ENCODE peak calls at places on chromosomes 2 and 18, in five cellular contexts. Y is OCI-LY7, U is lower lobe of right lung, O is thoracic aorta, H is A549. C is an unnamed sample. For H3K4me1, the result is how much of the 10 kb centered on the place peaks cover.

GRCh38 chr2:121611730-121612705 is 37.2 kb downstream of the CLASP1 start:
- DNase-seq in O (no peak), U (no peak), H (no peak), Y (no peak), C (no peak)

GRCh38 chr2:37615808-37616673 is 55.4 kb downstream of the CDC42EP3 start:
- DNase-seq in O (no peak), U (peak), H (no peak), Y (peak), C (peak)

GRCh38 chr2:36445191-36445590 is 89.6 kb downstream of the CRIM1 start:
- DNase-seq in H (no peak), O (no peak), U (no peak), Y (no peak), C (no peak)

GRCh38 chr2:66173635-66174034 is 261.3 kb upstream of the MEIS1 start:
- DNase-seq in H (no peak), O (no peak), Y (no peak), U (no peak), C (no peak)

GRCh38 chr2:24454258-24454657 is 36.8 kb upstream of the NCOA1 start:
- DNase-seq in Y (no peak), U (no peak), H (no peak), O (no peak), C (no peak)

GRCh38 chr2:54457326-54458023 is 1.3 kb downstream of the SPTBN1 start:
- DNase-seq in H (peak), U (peak), Y (peak), O (no peak), C (peak)

GRCh38 chr2:151162185-151162584 is 99.5 kb downstream of the RBM43 start:
- DNase-seq in O (no peak), Y (no peak), H (no peak), U (no peak), C (no peak)

GRCh38 chr18:31505161-31505560 is 7.2 kb downstream of the DSG2 start:
- DNase-seq in Y (no peak), U (no peak), H (no peak), O (no peak), C (no peak)

GRCh38 chr2:100577777-100578176 is 15.0 kb downstream of the PDCL3 start:
- DNase-seq in O (no peak), Y (no peak), U (no peak), H (no peak), C (no peak)

GRCh38 chr2:128374001-128374710 is 55.5 kb upstream of the HS6ST1 start:
- DNase-seq in O (no peak), Y (no peak), U (peak), H (no peak), C (peak)

GRCh38 chr2:12326449-12327190 is 390.1 kb upstream of the TRIB2 start:
- DNase-seq in H (no peak), U (no peak), Y (peak), O (no peak), C (no peak)

GRCh38 chr2:218781691-218782528 is at the start of gene CYP27A1:
- DNase-seq in H (no peak), U (peak), O (no peak), Y (no peak), C (peak)

GRCh38 chr2:158184556-158185343 is 83.1 kb downstream of the UPP2 start:
- DNase-seq in Y (no peak), U (no peak), O (no peak), H (no peak), C (no peak)

DNA sequence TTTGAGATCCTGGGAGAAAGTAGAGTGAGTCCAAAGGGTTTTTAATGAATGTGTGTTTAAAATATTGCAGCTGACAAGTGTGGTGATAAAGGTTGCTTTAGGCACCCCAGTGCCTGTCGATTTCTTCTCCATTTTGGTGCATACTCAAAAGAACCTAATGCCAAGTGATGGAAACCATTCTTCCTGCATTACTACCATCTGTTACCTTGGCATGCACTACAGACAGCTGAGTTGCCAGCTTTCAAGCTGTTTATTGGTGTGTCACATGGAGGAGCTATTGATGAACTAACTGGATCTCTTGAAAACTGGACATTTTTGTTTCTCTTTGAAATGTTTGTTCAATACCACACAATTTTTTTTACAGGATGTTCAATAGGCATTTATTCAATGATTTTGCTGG is 350.0 kb downstream of the AKAIN1 start:
- DNase-seq in O (no peak), U (no peak), H (no peak), Y (no peak), C (no peak)
- H3K4me1 ChIP-seq in O (under half), U (under half), H (under half), Y (under half), C (under half)

DNA sequence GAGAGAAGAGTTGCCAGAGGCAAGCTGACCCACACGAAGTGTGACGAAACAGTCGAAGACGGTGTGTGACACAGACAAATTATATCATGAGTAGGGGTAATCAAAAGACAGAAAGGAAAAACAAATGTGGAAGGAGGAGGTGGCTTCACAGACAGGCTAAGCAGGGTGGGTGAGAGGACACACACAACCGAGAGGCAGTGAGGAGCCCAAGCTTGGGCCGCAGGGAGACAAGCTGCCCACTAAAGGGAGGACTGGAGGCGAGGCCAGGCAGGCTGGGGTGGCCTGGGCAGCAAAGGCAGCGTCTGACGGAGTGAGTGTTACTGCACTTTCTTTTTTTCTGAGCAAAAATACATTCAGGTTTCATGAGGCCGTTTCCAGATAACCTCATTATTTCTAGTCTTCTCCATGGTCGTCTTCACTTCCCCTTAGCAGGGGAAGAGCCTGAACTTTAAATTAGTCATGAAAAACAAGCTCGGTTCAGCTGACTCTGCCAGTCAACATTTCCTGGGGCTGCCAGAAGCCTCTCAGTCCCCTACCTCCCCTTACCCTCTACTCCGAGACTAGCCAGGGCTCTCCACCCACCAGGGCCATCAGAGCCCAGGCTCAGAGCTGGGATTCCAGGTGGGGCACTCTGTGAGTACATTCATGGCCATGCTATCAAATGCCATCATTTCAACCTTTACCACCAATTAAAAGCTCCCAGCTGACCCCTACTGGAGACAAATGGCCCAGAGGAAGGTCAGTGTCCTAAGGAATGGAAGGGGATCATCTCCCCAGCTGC is 13.8 kb upstream of the ZFP36L2 start:
- DNase-seq in U (no peak), O (no peak), H (peak), Y (peak), C (no peak)
- TF ChIP-seq CTCF in U (no peak), O (no peak), H (no peak), Y (no peak), C (no peak)

DNA sequence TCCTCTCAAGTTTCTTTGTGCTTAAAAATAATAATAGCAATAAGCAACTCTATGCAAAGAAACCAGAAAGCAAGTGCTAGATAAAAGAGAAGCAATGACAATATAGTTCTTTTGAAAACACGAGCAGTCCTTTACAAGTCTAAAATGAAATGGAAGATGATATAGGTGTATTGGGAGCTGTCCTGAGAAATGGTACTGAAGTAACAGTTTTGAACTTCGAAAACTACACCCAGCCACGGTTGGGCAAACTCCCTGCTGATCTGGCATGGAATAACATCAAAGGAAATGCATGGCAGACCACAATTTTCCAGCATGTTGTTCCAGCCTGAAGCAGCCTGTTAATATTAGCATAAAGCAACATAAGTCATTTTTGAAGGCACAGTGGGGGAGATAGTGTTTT is 596.2 kb upstream of the KLHL29 start:
- DNase-seq in Y (no peak), H (no peak), O (no peak), U (no peak), C (no peak)
- H3K4me1 ChIP-seq in Y (under half), H (under half), O (under half), U (under half), C (under half)

DNA sequence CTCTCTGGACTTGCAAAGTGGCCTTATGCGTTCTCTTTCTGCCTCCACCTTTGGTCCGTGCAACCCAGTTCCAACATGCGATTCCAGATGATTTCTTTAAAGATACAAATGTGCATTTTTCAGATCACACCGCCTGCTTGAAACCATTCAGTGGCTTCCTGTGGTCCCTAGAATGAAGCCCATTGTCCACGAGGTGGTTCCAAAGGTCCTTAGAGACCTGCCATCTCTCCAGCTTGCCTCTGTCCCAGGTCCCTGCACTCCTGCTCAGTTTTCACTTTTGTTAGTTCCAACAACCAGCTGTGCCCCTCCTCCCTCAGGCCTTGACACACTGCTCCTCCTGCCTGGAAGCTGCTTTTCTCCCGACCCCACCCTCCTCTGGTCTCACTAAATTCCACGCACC is 3.6 kb upstream of the INO80C start:
- DNase-seq in Y (no peak), O (no peak), U (no peak), H (no peak), C (no peak)
- TF ChIP-seq CTCF in Y (no peak), O (no peak), U (no peak), H (no peak), C (no peak)

GRCh38 chr18:74265546-74266098 is 26.1 kb downstream of the CYB5A start:
- DNase-seq in Y (no peak), O (no peak), U (no peak), H (no peak), C (no peak)

GRCh38 chr18:74268933-74269620 is 22.7 kb downstream of the CYB5A start:
- DNase-seq in U (no peak), O (no peak), Y (no peak), H (no peak), C (no peak)

GRCh38 chr18:74271656-74272055 is 20.1 kb downstream of the CYB5A start:
- DNase-seq in U (no peak), H (no peak), O (no peak), Y (no peak), C (no peak)

GRCh38 chr18:74266161-74266560 is 25.6 kb downstream of the CYB5A start:
- DNase-seq in U (no peak), Y (no peak), H (no peak), O (no peak), C (no peak)

GRCh38 chr18:74268175-74268574 is 23.6 kb downstream of the CYB5A start:
- DNase-seq in Y (no peak), O (no peak), U (no peak), H (no peak), C (no peak)
- H3K4me1 ChIP-seq in Y (under half), O (under half), U (under half), H (under half), C (under half)

GRCh38 chr18:3848316-3848715 is 398.3 kb downstream of the TGIF1 start:
- DNase-seq in H (no peak), U (no peak), O (no peak), Y (no peak), C (no peak)

GRCh38 chr18:3855961-3856360 is 406.0 kb downstream of the TGIF1 start:
- DNase-seq in H (no peak), U (no peak), O (no peak), Y (no peak), C (no peak)

GRCh38 chr18:3857544-3857943 is 407.6 kb downstream of the TGIF1 start:
- DNase-seq in O (no peak), Y (no peak), H (no peak), U (no peak), C (no peak)

GRCh38 chr18:3851159-3851558 is 401.2 kb downstream of the TGIF1 start:
- DNase-seq in Y (no peak), U (no peak), O (no peak), H (no peak), C (no peak)

DNA sequence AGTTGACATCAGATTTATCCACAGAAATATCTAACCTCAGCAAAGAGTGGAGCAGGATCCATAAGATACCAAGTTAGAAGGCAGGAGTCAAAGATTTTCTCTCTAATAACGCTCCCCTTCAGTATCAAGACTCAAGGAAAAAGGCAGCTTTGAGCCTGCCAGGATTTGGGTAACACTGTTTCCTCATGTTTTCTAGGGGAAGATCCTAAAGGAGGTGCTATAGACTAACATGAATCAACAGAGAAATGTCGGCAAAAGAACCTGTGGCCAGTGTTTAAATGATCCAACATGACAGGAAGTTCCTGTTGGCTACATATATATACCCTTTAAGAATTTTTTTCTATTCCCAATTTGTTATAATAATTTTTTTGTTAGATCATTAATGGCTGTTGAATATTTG is 402.3 kb downstream of the TGIF1 start:
- DNase-seq in U (no peak), H (no peak), O (no peak), Y (no peak), C (no peak)
- TF ChIP-seq CTCF in U (no peak), H (no peak), O (no peak), Y (no peak), C (no peak)

DNA sequence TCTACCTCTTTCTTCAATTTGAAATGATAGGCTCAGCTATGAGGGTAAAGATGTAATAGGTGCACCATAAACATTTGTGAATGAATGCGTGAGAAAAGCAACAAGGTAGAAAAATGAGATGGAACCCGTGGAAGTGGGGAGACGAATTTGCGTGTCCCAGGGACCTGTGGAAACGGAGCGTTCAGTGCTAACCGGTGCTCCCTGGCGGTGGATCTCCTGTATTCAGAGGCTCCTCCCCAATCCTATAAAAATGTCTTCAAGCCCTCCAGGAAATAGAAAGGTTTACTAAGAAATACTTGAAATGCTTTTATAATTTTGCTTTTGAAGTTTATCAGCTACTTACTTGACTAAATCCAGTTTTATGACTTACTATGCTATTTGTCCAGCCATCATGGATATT is 62.8 kb upstream of the RBM44 start:
- DNase-seq in O (no peak), U (no peak), Y (no peak), H (no peak), C (no peak)
- H3K4me1 ChIP-seq in O (under half), U (half or more), Y (under half), H (under half), C (under half)

GRCh38 chr2:138720035-138720589 is 60.1 kb downstream of the NXPH2 start:
- DNase-seq in H (no peak), U (no peak), O (no peak), Y (no peak), C (no peak)

GRCh38 chr2:138724296-138724695 is 55.9 kb downstream of the NXPH2 start:
- DNase-seq in O (no peak), U (no peak), Y (no peak), H (no peak), C (no peak)

GRCh38 chr2:138724765-138725459 is 55.3 kb downstream of the NXPH2 start:
- DNase-seq in Y (no peak), H (no peak), U (no peak), O (no peak), C (no peak)

GRCh38 chr2:138723588-138723987 is 56.6 kb downstream of the NXPH2 start:
- DNase-seq in H (no peak), Y (no peak), U (no peak), O (no peak), C (no peak)

GRCh38 chr2:138722316-138722715 is 57.9 kb downstream of the NXPH2 start:
- DNase-seq in H (no peak), Y (no peak), U (no peak), O (no peak), C (no peak)
- TF ChIP-seq CTCF in H (no peak), Y (no peak), U (no peak), O (no peak), C (no peak)

C was measured in kidney.